ENCODE peak calls at places on chromosomes 6 and 20, in eight cellular contexts. L, G, F, R, W, Q, A and J are unnamed samples.

GRCh38 chr6:125508793-125509192 is 207.0 kb upstream of the HDDC2 start:
- DNase-seq in L (no peak), G (no peak), F (no peak), R (no peak), W (no peak), Q (no peak), A (no peak), J (no peak)

GRCh38 chr20:54353337-54353736 is 122.1 kb upstream of the DOK5 start:
- DNase-seq in L (no peak), G (no peak), F (no peak), R (no peak), W (no peak), Q (no peak), A (no peak), J (no peak)

GRCh38 chr20:1949306-1949705 is 44.6 kb downstream of the PDYN start:
- DNase-seq in L (no peak), G (peak), F (no peak), R (no peak), W (no peak), Q (no peak), A (no peak), J (no peak)

GRCh38 chr20:44234566-44235317 is 12.4 kb upstream of the GDAP1L1 start:
- DNase-seq in L (no peak), G (no peak), F (no peak), R (no peak), W (no peak), Q (no peak), A (no peak), J (peak)

GRCh38 chr6:41442800-41443501 is 103.2 kb upstream of the FOXP4 start:
- DNase-seq in L (peak), G (peak), F (no peak), R (peak), W (peak), Q (no peak), A (peak), J (no peak)

GRCh38 chr6:133040025-133040838 is 200.9 kb upstream of the EYA4 start:
- DNase-seq in L (no peak), G (no peak), F (no peak), R (no peak), W (peak), Q (no peak), A (no peak), J (peak)

GRCh38 chr6:42981866-42982265 is 2.5 kb upstream of the PPP2R5D start:
- DNase-seq in L (no peak), G (no peak), F (no peak), R (no peak), W (no peak), Q (no peak), A (no peak), J (no peak)

GRCh38 chr20:25738198-25738597 is 41.5 kb upstream of the ZNF337 start:
- DNase-seq in L (no peak), G (no peak), F (no peak), R (no peak), W (peak), Q (no peak), A (no peak), J (no peak)

GRCh38 chr20:62332421-62332820 is 29.6 kb downstream of the ADRM1 start:
- DNase-seq in L (no peak), G (no peak), F (no peak), R (no peak), W (no peak), Q (no peak), A (no peak), J (no peak)

GRCh38 chr20:14406495-14406894 is 69.1 kb upstream of the FLRT3 start:
- DNase-seq in L (no peak), G (no peak), F (no peak), R (no peak), W (peak), Q (no peak), A (no peak), J (no peak)

GRCh38 chr6:158906926-158907325 is 87.8 kb upstream of the EZR start:
- DNase-seq in L (no peak), G (no peak), F (no peak), R (no peak), W (peak), Q (no peak), A (no peak), J (no peak)

GRCh38 chr6:104689551-104690205 is 170.0 kb downstream of the HACE1 start:
- DNase-seq in L (no peak), G (no peak), F (no peak), R (no peak), W (peak), Q (no peak), A (no peak), J (no peak)

GRCh38 chr20:48728042-48728837 is 99.6 kb downstream of the PREX1 start:
- DNase-seq in L (no peak), G (no peak), F (no peak), R (no peak), W (no peak), Q (no peak), A (no peak), J (no peak)

GRCh38 chr6:124753562-124753961 is 208.7 kb upstream of the RNF217 start:
- DNase-seq in L (no peak), G (no peak), F (no peak), R (no peak), W (no peak), Q (no peak), A (no peak), J (no peak)

GRCh38 chr6:87794922-87795885 is 93.2 kb upstream of the AKIRIN2 start:
- DNase-seq in L (no peak), G (no peak), F (no peak), R (peak), W (no peak), Q (no peak), A (no peak), J (no peak)

GRCh38 chr20:57043669-57044268 is 222.7 kb downstream of the BMP7 start:
- DNase-seq in L (no peak), G (no peak), F (no peak), R (no peak), W (no peak), Q (no peak), A (no peak), J (no peak)

GRCh38 chr20:38434310-38434741 is 802 bp downstream of the SNHG17 start:
- DNase-seq in L (no peak), G (no peak), F (no peak), R (no peak), W (peak), Q (no peak), A (no peak), J (peak)

GRCh38 chr6:30895343-30895742 is 11.0 kb downstream of the DDR1 start:
- DNase-seq in L (no peak), G (no peak), F (no peak), R (no peak), W (no peak), Q (no peak), A (no peak), J (no peak)

GRCh38 chr20:3751664-3752385 is 15.7 kb downstream of the ADISSP start:
- DNase-seq in L (no peak), G (no peak), F (no peak), R (peak), W (no peak), Q (no peak), A (peak), J (no peak)

GRCh38 chr6:16639689-16640480 is 121.4 kb downstream of the ATXN1 start:
- DNase-seq in L (no peak), G (no peak), F (no peak), R (peak), W (peak), Q (no peak), A (no peak), J (no peak)

GRCh38 chr6:134539865-134540323 is 222.0 kb upstream of the SGK1 start:
- DNase-seq in L (no peak), G (no peak), F (no peak), R (peak), W (no peak), Q (no peak), A (no peak), J (peak)

GRCh38 chr6:91132461-91132860 is 545.6 kb upstream of the MAP3K7 start:
- DNase-seq in L (no peak), G (no peak), F (no peak), R (no peak), W (no peak), Q (no peak), A (no peak), J (peak)

DNA sequence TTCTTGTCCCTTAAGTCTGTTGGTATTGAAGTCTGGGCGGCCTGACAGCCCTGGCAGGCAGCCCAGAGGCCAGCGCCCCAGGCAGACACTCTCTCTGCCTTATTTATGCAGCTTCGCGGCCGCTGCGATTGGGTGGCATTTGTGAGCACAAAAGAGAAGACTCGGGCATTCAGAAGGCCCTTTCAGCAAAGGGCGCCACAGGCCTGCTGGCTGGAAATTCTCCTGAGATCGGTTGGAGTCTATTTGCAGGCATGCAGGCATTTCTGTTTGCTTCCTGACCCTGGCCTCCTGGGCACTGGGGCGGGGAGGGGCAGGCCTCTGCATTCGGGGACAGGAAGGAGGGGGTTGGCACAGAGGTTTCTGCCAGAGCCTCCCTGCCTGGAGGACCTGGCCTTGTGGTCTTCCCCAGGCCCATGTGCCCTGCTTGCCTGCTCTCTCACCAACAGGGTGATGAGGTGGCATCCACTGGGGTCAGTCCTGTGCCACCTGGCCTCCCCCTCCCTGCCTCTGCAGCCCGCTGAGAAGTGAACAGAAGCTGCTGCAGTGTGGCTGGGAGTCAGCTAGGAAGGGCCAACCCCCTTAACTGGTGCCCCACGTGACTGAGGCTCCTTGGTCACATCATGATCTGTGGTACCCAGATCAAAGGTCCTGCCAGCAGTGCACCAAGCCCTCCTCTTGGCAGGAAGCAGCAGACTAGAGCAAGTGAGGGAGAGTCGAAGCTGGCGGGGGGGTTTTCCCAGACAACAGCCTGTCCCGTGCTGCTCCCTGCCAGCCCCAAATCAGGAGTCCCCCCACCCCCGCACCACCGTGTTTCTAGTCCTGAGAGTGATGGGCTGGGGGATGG is 16.6 kb upstream of the CCDC167 start:
- DNase-seq in L (peak), G (no peak), F (peak), R (peak), W (no peak), Q (no peak), A (no peak), J (peak)
- TF ChIP-seq POLR2A in L (no peak), G (no peak), F (no peak), R (no peak), W (no peak), Q (peak), A (no peak), J (no peak)

DNA sequence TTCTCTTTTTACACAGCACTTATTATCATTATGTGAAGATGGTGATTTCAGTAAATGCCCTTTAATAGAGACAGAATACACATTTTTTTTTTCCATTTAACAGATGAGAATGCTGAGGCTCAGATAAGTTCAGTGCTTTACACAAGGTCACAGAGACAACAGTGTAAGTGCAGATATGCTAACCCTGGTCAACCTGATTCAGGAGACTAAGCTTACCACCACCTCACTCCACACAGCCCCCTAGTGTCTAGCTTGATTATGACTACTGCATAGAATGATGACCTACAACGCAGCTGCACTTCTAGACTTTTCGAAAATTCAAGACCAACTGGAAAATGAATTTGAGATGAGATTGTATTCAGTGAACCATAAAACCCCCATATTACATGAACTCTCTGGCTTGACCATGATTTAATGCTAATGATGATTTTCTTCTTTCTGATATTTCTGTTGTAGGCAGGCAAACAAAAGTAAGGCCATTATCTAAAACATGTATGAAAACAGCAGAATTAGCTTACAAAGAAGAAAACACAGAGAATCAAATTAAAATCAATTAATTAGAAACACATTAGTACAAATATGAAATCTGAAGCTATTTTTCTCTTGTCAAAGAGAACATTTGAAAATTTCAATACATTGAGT is 212.1 kb upstream of the PHACTR1 start:
- DNase-seq in L (no peak), G (no peak), F (peak), R (no peak), W (peak), Q (no peak), A (no peak), J (peak)
- TF ChIP-seq POLR2A in L (no peak), G (no peak), F (no peak), R (no peak), W (no peak), Q (no peak), A (no peak), J (no peak)

GRCh38 chr20:31949877-31950646 is 1.8 kb downstream of the PDRG1 start:
- DNase-seq in L (no peak), G (no peak), F (no peak), R (no peak), W (no peak), Q (no peak), A (no peak), J (no peak)

GRCh38 chr20:31954500-31954899 is 2.7 kb upstream of the PDRG1 start:
- DNase-seq in L (no peak), G (no peak), F (no peak), R (no peak), W (no peak), Q (no peak), A (no peak), J (no peak)

GRCh38 chr20:31953749-31954148 is 1.9 kb upstream of the PDRG1 start:
- DNase-seq in L (no peak), G (no peak), F (no peak), R (no peak), W (no peak), Q (no peak), A (no peak), J (no peak)

GRCh38 chr20:31951203-31951529 is 680 bp downstream of the PDRG1 start:
- DNase-seq in L (no peak), G (no peak), F (no peak), R (no peak), W (no peak), Q (no peak), A (no peak), J (no peak)

GRCh38 chr20:31951530-31952453 is at the start of gene PDRG1:
- DNase-seq in L (peak), G (peak), F (peak), R (peak), W (peak), Q (peak), A (peak), J (peak)
- TF ChIP-seq POLR2A in L (peak), G (no peak), F (peak), R (no peak), W (peak), Q (peak), A (peak), J (peak)

GRCh38 chr6:3888153-3888957 is 39.2 kb downstream of the FAM50B start:
- DNase-seq in L (peak), G (peak), F (no peak), R (no peak), W (no peak), Q (no peak), A (no peak), J (no peak)

GRCh38 chr6:3884007-3884745 is 35.0 kb downstream of the FAM50B start:
- DNase-seq in L (no peak), G (peak), F (no peak), R (no peak), W (peak), Q (no peak), A (no peak), J (no peak)

GRCh38 chr6:3882865-3883264 is 33.7 kb downstream of the FAM50B start:
- DNase-seq in L (peak), G (peak), F (no peak), R (no peak), W (peak), Q (no peak), A (no peak), J (no peak)

GRCh38 chr6:3885262-3886036 is 36.3 kb downstream of the FAM50B start:
- DNase-seq in L (no peak), G (peak), F (no peak), R (no peak), W (no peak), Q (no peak), A (no peak), J (no peak)

DNA sequence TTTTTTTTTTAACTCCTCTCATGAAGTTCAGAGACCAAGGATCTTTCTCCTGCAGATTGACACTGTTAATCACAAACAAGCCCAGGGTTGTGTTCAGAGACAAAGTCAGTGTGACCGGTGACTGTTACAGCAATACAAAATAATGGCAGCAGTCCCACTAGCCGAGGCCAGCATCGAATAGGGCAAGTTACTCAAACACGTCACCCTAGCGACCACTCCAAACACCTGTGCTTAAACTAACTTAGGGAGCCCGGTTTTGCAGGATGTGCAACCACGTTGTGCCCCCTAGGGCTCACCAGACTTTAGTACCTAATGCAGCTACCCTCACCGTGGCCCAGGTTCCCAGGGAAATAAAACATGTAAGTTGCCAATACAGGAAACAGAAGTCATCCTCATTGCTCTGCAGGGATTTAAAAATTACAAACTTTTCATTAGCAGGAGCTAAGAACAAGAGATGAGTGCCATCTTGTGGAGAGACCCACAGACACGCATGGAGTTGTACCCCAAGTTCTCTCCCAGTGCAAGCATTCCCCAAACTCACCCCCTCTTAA is 38.1 kb downstream of the FAM50B start:
- DNase-seq in L (peak), G (peak), F (no peak), R (no peak), W (peak), Q (no peak), A (no peak), J (peak)
- TF ChIP-seq POLR2A in L (no peak), G (no peak), F (no peak), R (no peak), W (no peak), Q (no peak), A (no peak), J (no peak)

DNA sequence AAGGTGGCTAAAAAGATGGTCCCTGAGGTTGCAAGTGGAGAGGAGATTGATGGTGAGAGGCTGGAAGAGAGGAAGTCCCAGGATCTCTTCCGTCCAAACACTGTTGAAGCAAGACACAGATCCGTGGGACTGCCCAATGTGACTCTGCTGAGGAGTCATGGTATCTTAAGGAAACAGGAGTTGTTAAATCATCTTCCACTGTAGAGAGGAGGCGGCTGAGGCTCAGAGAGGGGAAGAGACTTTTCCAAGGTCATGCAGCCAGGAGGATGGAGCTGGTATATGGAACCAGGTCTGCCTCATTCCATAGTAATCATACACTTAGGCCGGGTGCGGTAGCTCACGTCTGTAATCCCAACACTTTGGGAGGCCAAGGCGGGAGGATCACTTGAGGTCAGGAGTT is 4.1 kb upstream of the ZNF335 start:
- DNase-seq in L (no peak), G (peak), F (no peak), R (peak), W (no peak), Q (no peak), A (no peak), J (no peak)
- TF ChIP-seq POLR2A in L (no peak), G (no peak), F (no peak), R (no peak), W (no peak), Q (no peak), A (no peak), J (no peak)

DNA sequence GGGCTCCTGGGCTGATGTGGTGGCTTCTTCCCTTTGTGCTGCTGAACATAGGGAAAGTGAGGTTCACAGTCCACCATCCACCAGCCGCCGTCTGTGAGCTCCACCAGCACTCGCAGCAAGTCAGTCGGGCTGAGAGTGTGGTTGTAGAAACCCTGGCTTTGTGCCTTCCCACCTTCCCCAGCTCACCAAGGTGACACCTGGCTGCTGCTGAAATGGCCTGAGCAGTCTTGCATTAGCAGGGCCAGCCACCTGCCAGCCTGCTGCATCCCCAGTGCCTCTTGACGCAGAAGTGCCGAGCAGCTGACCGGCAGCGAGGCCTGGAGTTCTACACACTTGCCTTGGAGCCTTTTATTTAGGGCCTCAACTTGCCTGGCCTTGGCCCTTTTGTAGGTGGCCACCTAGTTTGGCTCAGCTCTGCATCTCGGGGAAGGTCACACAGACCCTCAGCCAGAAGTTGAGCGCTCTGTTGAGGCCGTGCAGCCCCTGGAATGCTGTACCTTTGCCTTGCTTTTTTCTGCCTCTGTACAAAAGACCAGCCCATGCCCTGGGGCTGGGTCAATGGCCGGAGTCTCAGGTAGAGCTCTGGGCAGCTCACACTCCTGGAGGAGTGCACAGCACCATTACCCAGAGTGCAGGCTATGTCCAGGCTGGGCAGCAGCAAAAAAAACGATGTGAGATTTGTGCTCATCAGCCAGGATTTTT is 76.5 kb downstream of the PTPN1 start:
- DNase-seq in L (no peak), G (no peak), F (no peak), R (no peak), W (no peak), Q (no peak), A (no peak), J (no peak)
- TF ChIP-seq POLR2A in L (no peak), G (no peak), F (no peak), R (no peak), W (no peak), Q (no peak), A (no peak), J (no peak)

DNA sequence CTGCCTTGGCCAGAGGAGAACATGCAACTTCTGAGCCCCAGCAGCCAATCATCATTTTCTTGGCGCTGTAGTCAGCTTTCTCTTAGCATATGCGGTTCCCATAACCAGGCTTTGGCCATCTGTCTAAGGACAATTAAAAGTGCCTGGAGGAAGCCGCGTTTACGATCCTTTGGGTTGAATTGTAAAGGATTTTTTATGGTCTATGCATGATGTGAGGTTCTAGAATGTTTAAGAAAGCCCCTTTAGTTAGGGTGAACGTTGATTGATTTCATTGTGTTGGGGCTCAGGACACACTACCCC is 791 bp upstream of the CDK19 start:
- DNase-seq in L (no peak), G (no peak), F (no peak), R (no peak), W (no peak), Q (no peak), A (no peak), J (no peak)
- TF ChIP-seq POLR2A in L (no peak), G (no peak), F (peak), R (no peak), W (no peak), Q (no peak), A (no peak), J (peak)